ENCODE peak calls at places on chromosomes 3 and 15, in four cellular contexts. P, I, B and F are unnamed samples.

GRCh38 chr3:48536787-48537186 is 19.8 kb downstream of the PFKFB4 start:
- DNase-seq in I (no peak), B (no peak), P (no peak), F (no peak)

GRCh38 chr15:33724321-33725036 is 243.8 kb upstream of the CHRM5 start:
- DNase-seq in P (no peak), B (no peak), I (no peak), F (no peak)

GRCh38 chr3:58029842-58030584 is 21.8 kb downstream of the FLNB start:
- DNase-seq in I (no peak), P (no peak), B (no peak), F (no peak)

GRCh38 chr3:80010021-80010420 is 242.2 kb upstream of the ROBO1 start:
- DNase-seq in I (no peak), B (no peak), P (no peak), F (no peak)

GRCh38 chr3:58246148-58247051 is 8.8 kb downstream of the ABHD6 start:
- DNase-seq in I (no peak), P (no peak), B (no peak), F (no peak)

GRCh38 chr3:184884359-184885017 is 72.5 kb downstream of the VPS8 start:
- DNase-seq in P (no peak), B (peak), I (no peak), F (no peak)

GRCh38 chr15:81330351-81331085 is 6.6 kb upstream of the STARD5 start:
- DNase-seq in I (no peak), P (no peak), B (no peak), F (no peak)

GRCh38 chr3:138408751-138409161 is 25.7 kb upstream of the ESYT3 start:
- DNase-seq in B (no peak), I (no peak), P (no peak), F (no peak)

GRCh38 chr3:32297366-32297765 is 58.9 kb downstream of the CMTM8 start:
- DNase-seq in P (no peak), I (no peak), B (no peak), F (no peak)

GRCh38 chr3:124878561-124879394 is 8.4 kb downstream of the ITGB5 start:
- DNase-seq in I (peak), B (no peak), P (peak), F (no peak)

GRCh38 chr3:197456271-197457091 is 99.3 kb downstream of the BDH1 start:
- DNase-seq in B (peak), P (peak), I (peak), F (no peak)

DNA sequence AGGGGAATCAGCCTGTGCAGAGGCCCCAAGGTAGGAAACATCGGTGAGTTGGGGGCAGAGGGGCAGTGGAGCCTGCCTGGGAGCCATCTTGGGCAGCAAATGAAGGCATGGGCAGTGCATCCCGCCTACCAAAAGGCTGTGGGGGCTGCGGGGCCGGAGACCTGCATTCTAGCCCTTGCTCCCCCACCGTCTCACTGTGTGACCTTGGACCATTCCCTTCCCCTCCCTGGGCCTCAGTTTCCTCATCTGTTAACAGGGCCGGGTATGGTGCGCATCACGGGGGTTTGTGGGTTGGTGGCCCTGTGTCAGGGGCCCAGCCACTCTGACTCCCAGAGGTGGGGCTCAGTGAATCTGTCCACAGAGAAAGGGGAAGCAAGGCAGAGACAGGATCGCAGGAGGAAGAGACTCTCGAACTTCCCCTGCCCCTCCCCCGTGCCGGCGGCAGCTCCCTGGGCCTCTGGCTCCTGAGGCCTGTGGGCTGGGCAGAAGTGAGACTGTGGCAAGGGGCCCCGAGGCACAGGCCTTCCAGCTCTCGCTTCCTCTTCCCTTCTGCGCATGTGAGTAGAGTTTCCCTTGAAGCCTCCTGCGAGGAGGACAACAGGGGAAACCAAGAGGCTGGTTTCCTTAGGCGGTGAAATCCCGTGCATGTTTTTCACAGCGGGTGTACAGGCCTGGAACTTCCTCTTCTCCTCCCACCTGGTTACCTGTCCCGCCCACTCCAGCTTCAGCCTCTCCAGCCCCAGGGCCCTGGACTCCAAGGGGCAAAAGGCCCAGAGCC is 42.9 kb downstream of the IDH2 start:
- DNase-seq in P (peak), B (peak), I (no peak), F (no peak)
- H3K4me3 ChIP-seq in P (no peak), B (peak), I (no peak), F (no peak)

DNA sequence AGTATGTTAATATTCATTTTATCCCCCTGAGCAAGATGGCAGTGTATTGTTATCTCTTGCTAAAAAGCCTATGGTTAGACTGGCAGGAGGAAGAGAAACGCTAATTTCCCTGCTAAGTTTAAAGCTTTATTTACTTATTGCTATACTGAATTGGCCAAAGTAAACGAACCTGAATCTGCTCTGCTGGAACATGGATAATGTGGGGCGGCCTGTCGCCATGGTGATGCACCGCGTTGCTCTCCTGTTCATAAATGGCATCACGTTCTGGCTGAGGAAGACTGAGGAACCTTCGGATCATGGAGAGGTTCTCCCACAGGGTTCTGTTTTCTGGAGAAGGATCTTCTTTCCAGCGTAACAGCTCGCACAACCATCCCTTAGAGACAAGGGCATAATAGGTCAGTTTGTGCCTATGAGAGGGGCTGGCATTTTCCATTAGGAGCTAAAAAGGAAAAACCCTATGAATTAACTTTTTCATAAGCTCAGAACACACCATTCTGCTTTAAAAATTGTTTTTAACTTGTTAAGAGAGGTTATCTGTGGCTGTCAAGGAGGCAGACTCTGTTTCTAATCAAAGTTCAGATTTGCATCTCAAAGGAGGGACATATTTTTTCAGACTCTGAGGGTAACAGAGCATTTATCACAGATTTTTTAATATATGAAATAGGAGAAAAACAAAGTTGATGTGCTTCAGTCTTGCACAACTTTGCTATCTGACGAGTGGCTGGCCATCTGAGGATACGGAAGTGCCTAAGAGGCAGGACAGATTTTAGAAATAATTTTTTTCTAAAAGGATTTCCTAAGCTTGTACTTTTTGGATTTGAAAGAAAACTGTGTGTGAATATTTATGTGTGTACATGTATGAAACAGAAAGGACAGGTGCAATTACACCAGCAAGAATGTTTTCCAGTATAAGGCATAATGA is 73.1 kb downstream of the SATB1 start:
- DNase-seq in B (no peak), I (no peak), P (no peak), F (no peak)
- TF ChIP-seq CTCF in B (no peak), I (no peak), P (no peak), F (no peak)

DNA sequence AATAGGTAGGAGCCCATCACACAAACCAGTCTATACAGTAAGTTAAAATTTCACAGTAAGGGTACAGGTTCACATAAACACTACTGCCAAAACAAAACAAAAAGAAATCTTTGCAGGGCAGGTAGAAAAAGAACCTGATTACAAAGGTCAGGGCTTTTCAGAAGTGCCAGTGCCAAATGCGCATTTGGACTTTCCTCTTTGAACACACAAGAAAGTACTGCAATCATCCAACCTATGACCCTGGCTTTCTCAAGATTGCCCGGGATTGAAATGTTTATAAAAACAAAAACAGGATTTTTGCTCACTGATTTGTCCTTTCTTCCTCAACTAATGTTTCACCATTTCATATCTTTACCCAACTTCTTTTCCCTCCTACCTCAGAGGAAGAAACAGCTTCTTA is 47.4 kb downstream of the CBLB start:
- DNase-seq in P (no peak), B (no peak), I (no peak), F (no peak)
- H3K27ac ChIP-seq in P (peak), B (no peak), I (no peak), F (no peak)

GRCh38 chr15:84601555-84601838 is 688 bp downstream of the ZSCAN2 start:
- DNase-seq in B (no peak), P (no peak), I (no peak), F (no peak)
- H3K4me3 ChIP-seq in B (peak), P (peak), I (peak), F (peak)

GRCh38 chr3:13161021-13161759 is 88.0 kb upstream of the IQSEC1 start:
- DNase-seq in B (no peak), P (peak), I (no peak), F (peak)
- TF ChIP-seq CTCF in B (no peak), P (no peak), I (no peak), F (peak)

GRCh38 chr3:55364426-55364825 is 122.7 kb downstream of the WNT5A start:
- DNase-seq in P (no peak), I (no peak), B (no peak), F (no peak)
- H3K27ac ChIP-seq in P (no peak), I (no peak), B (no peak), F (no peak)

GRCh38 chr3:181724432-181724740 is 12.7 kb downstream of the SOX2 start:
- DNase-seq in I (no peak), P (no peak), B (no peak), F (no peak)

GRCh38 chr3:181725830-181726229 is 14.1 kb downstream of the SOX2 start:
- DNase-seq in B (no peak), P (no peak), I (no peak), F (no peak)

GRCh38 chr3:181723568-181724431 is 12.1 kb downstream of the SOX2 start:
- DNase-seq in B (no peak), I (no peak), P (no peak), F (no peak)

GRCh38 chr3:181726351-181727121 is 14.8 kb downstream of the SOX2 start:
- DNase-seq in B (peak), I (no peak), P (no peak), F (peak)

DNA sequence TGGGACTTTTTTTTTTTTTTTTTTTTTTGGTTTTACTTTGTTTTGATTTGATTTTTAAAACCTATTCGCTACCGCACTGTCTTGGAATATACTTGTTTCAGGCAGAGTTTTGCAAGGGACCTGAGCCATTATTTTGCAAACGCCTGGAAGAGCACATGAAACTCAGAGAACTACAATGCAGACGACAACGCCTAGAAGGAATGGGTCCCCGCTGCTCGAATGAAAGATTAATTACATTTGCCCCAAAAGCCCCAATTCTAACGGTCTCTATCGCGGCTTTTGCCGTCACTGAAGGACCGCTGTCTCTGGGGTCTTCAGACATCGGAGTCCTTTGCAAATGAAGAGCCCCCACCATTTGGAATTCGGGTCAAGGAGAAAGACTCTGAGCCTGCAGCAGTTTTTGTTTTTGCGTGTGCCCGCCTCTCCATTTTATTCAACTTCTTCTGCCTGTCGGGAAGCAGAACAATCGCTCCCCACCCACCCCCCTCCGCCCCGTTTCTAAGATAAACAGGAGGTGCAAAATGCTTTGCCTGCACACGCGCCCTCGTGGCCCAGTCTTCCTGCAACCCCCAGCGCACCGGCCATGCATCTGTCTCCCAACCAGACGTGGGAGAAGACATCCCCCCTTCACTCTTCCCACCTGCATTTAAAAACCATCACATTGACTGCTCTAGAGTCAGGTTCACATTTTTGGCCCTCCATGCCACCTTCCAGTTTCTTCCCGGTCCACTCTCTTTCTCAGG is 13.5 kb downstream of the SOX2 start:
- DNase-seq in P (no peak), I (no peak), B (no peak), F (no peak)
- H3K4me3 ChIP-seq in P (no peak), I (no peak), B (no peak), F (no peak)